ENCODE peak calls at places on chromosomes 16 and 17, in four cellular contexts. One of them, this sample, is unnamed.

GRCh38 chr16:57999971-58000705 is at the start of gene ZNF319:
- DNase-seq in pancreas: no peak
- DNase-seq in lung: no peak
- DNase-seq in breast epithelium: no peak
- DNase-seq in this sample: peak; percentile 60

GRCh38 chr16:75820672-75821071 is 94.4 kb upstream of the CPHXL start:
- DNase-seq in lung: no peak
- DNase-seq in pancreas: no peak
- DNase-seq in breast epithelium: no peak
- DNase-seq in this sample: no peak

GRCh38 chr16:29996773-29997250 is 771 bp downstream of the INO80E start:
- DNase-seq in lung: no peak
- DNase-seq in breast epithelium: no peak
- DNase-seq in pancreas: no peak
- DNase-seq in this sample: no peak

GRCh38 chr17:73643012-73643845 is 1.0 kb downstream of the SDK2 start:
- DNase-seq in breast epithelium: no peak
- DNase-seq in pancreas: no peak
- DNase-seq in lung: no peak
- DNase-seq in this sample: no peak

GRCh38 chr17:73371285-73371684 is 59.5 kb upstream of the CDC42EP4 start:
- DNase-seq in pancreas: no peak
- DNase-seq in breast epithelium: no peak
- DNase-seq in lung: no peak
- DNase-seq in this sample: no peak

GRCh38 chr16:89855301-89855945 is 18.0 kb upstream of the TCF25 start:
- DNase-seq in pancreas: no peak
- DNase-seq in lung: no peak
- DNase-seq in breast epithelium: no peak
- DNase-seq in this sample: no peak

GRCh38 chr17:60248618-60249516 is 99.1 kb downstream of the CA4 start:
- DNase-seq in pancreas: no peak
- DNase-seq in breast epithelium: no peak
- DNase-seq in lung: no peak
- DNase-seq in this sample: no peak

GRCh38 chr17:45221081-45221996 is at the start of gene FMNL1:
- DNase-seq in breast epithelium: no peak
- DNase-seq in pancreas: no peak
- DNase-seq in lung: peak; percentile 72
- DNase-seq in this sample: peak; percentile 71

GRCh38 chr17:54944796-54945195 is 23.7 kb downstream of the COX11 start:
- DNase-seq in lung: no peak
- DNase-seq in breast epithelium: no peak
- DNase-seq in pancreas: no peak
- DNase-seq in this sample: no peak

GRCh38 chr16:67339453-67339852 is 12.8 kb downstream of the LRRC36 start:
- DNase-seq in lung: no peak
- DNase-seq in pancreas: no peak
- DNase-seq in breast epithelium: no peak
- DNase-seq in this sample: no peak

GRCh38 chr17:9725575-9725974 is 65.8 kb downstream of the DHRS7C start:
- DNase-seq in breast epithelium: no peak
- DNase-seq in lung: no peak
- DNase-seq in pancreas: no peak
- DNase-seq in this sample: no peak

GRCh38 chr17:41657164-41657754 is 31.4 kb upstream of the EIF1 start:
- DNase-seq in lung: no peak
- DNase-seq in pancreas: no peak
- DNase-seq in breast epithelium: no peak
- DNase-seq in this sample: no peak

GRCh38 chr17:32575865-32576264 is 89.1 kb downstream of the CDK5R1 start:
- DNase-seq in pancreas: no peak
- DNase-seq in breast epithelium: no peak
- DNase-seq in lung: no peak
- DNase-seq in this sample: no peak

GRCh38 chr17:62781356-62781755 is 26.8 kb downstream of the MARCHF10 start:
- DNase-seq in breast epithelium: no peak
- DNase-seq in pancreas: no peak
- DNase-seq in lung: peak; percentile 39
- DNase-seq in this sample: no peak

GRCh38 chr16:75058815-75059214 is 57.8 kb downstream of the LDHD start:
- DNase-seq in lung: no peak
- DNase-seq in pancreas: no peak
- DNase-seq in breast epithelium: no peak
- DNase-seq in this sample: no peak

GRCh38 chr17:78974635-78975591 is 4.8 kb downstream of the LGALS3BP start:
- DNase-seq in pancreas: peak; percentile 68
- DNase-seq in breast epithelium: peak; percentile 71
- DNase-seq in lung: peak; percentile 83
- DNase-seq in this sample: no peak

GRCh38 chr17:81271226-81271625 is 23.9 kb downstream of the SLC38A10 start:
- DNase-seq in lung: no peak
- DNase-seq in pancreas: no peak
- DNase-seq in breast epithelium: no peak
- DNase-seq in this sample: no peak

GRCh38 chr16:678858-679807 is 1.1 kb upstream of the STUB1 start:
- DNase-seq in breast epithelium: no peak
- DNase-seq in pancreas: peak; percentile 89
- DNase-seq in lung: peak; percentile 73
- DNase-seq in this sample: peak; percentile 54

GRCh38 chr17:33267279-33267790 is 25.8 kb downstream of the ASIC2 start:
- DNase-seq in pancreas: no peak
- DNase-seq in breast epithelium: no peak
- DNase-seq in lung: no peak
- DNase-seq in this sample: no peak

DNA sequence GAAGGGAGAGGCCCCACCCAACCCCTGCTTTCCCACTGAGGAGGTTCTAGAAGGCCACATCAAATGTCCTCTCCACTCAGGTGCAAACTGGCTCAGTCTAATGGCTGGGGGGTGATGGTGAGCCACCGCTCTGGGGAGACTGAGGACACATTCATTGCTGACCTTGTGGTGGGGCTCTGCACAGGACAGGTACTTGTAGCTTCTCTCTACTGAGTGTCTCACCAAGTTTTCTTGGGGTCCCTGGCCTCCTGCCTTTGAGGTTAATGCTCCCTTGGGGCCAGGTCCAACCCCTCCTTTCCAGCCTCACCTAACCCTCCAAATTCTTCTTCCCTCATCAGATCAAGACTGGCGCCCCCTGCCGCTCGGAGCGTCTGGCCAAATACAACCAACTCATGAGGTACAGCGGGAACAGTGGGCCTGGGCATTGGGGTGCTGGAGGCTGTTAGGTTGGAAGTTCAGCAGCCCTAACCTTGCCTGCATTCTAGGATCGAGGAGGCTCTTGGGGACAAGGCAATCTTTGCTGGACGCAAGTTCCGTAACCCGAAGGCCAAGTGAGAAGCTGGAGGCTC is 5.7 kb downstream of the ENO3 start:
- DNase-seq in breast epithelium: no peak
- DNase-seq in lung: no peak
- DNase-seq in pancreas: no peak
- DNase-seq in this sample: no peak
- TF ChIP-seq CTCF in breast epithelium: no peak
- TF ChIP-seq CTCF in lung: no peak
- TF ChIP-seq CTCF in pancreas: peak; percentile 12
- TF ChIP-seq CTCF in this sample: peak; percentile 59

GRCh38 chr16:47461598-47462266 is 601 bp downstream of the PHKB start:
- DNase-seq in breast epithelium: no peak
- DNase-seq in lung: peak; percentile 52
- DNase-seq in pancreas: peak; percentile 20
- DNase-seq in this sample: peak; percentile 35
- TF ChIP-seq CTCF in breast epithelium: peak; percentile 8
- TF ChIP-seq CTCF in lung: no peak
- TF ChIP-seq CTCF in pancreas: no peak
- TF ChIP-seq CTCF in this sample: no peak

GRCh38 chr17:58377005-58377660 is 25.1 kb upstream of the SUPT4H1 start:
- DNase-seq in lung: peak; percentile 63
- DNase-seq in pancreas: no peak
- DNase-seq in breast epithelium: no peak
- DNase-seq in this sample: no peak

GRCh38 chr17:58373923-58374322 is 21.9 kb upstream of the SUPT4H1 start:
- DNase-seq in breast epithelium: no peak
- DNase-seq in pancreas: no peak
- DNase-seq in lung: no peak
- DNase-seq in this sample: no peak

GRCh38 chr17:58375811-58376210 is 23.8 kb upstream of the SUPT4H1 start:
- DNase-seq in pancreas: no peak
- DNase-seq in lung: no peak
- DNase-seq in breast epithelium: no peak
- DNase-seq in this sample: no peak

GRCh38 chr17:58376472-58376921 is 24.5 kb upstream of the SUPT4H1 start:
- DNase-seq in pancreas: no peak
- DNase-seq in lung: no peak
- DNase-seq in breast epithelium: no peak
- DNase-seq in this sample: no peak

GRCh38 chr17:58375216-58375615 is 23.2 kb upstream of the SUPT4H1 start:
- DNase-seq in lung: no peak
- DNase-seq in breast epithelium: no peak
- DNase-seq in pancreas: no peak
- DNase-seq in this sample: no peak
- TF ChIP-seq CTCF in lung: no peak
- TF ChIP-seq CTCF in breast epithelium: no peak
- TF ChIP-seq CTCF in pancreas: no peak
- TF ChIP-seq CTCF in this sample: no peak

GRCh38 chr16:50229149-50229726 is 37.1 kb upstream of the ADCY7 start:
- DNase-seq in lung: no peak
- DNase-seq in pancreas: no peak
- DNase-seq in breast epithelium: no peak
- DNase-seq in this sample: no peak
- TF ChIP-seq CTCF in lung: no peak
- TF ChIP-seq CTCF in pancreas: no peak
- TF ChIP-seq CTCF in breast epithelium: no peak
- TF ChIP-seq CTCF in this sample: no peak

This sample was measured in GM10248.